ENCODE peak calls at places on chromosomes 5 and 9, in seven cellular contexts. F, B, I, G, T, V and E are unnamed samples.

GRCh38 chr5:97909541-97909940 is 726.5 kb upstream of the RIOK2 start:
- DNase-seq in V (no peak), F (no peak), G (no peak), I (no peak), B (no peak), T (no peak), E (no peak)

GRCh38 chr9:137607141-137607857 is 1.8 kb downstream of the ARRDC1 start:
- DNase-seq in T (peak), G (no peak), I (no peak), B (no peak), F (no peak), V (no peak), E (no peak)

GRCh38 chr9:110900917-110901316 is 137.4 kb downstream of the LPAR1 start:
- DNase-seq in B (no peak), V (no peak), I (no peak), G (no peak), T (no peak), F (no peak), E (no peak)

GRCh38 chr5:79471556-79471955 is 42.4 kb downstream of the HOMER1 start:
- DNase-seq in T (no peak), V (no peak), F (no peak), I (no peak), G (no peak), B (no peak), E (no peak)

GRCh38 chr5:54676466-54676865 is 158.9 kb downstream of the SNX18 start:
- DNase-seq in F (no peak), G (no peak), B (no peak), I (no peak), T (no peak), V (no peak), E (no peak)

GRCh38 chr5:86979801-86980510 is 287.7 kb upstream of the RASA1 start:
- DNase-seq in V (no peak), G (no peak), T (peak), I (no peak), F (no peak), B (no peak), E (no peak)

GRCh38 chr5:87403409-87403808 is 9.3 kb downstream of the CCNH start:
- DNase-seq in T (no peak), G (no peak), I (no peak), F (no peak), V (no peak), B (no peak), E (no peak)

GRCh38 chr9:128706671-128707381 is 4.5 kb downstream of the PKN3 start:
- DNase-seq in I (no peak), B (no peak), G (no peak), T (no peak), V (no peak), F (no peak), E (peak)

GRCh38 chr9:79154806-79155205 is 417.0 kb upstream of the TLE4 start:
- DNase-seq in B (no peak), G (no peak), I (no peak), F (no peak), V (no peak), T (peak), E (no peak)
- TF ChIP-seq CTCF in B (no peak), G (no peak), I (no peak), F (no peak), V (no peak), T (no peak), E (no peak)

DNA sequence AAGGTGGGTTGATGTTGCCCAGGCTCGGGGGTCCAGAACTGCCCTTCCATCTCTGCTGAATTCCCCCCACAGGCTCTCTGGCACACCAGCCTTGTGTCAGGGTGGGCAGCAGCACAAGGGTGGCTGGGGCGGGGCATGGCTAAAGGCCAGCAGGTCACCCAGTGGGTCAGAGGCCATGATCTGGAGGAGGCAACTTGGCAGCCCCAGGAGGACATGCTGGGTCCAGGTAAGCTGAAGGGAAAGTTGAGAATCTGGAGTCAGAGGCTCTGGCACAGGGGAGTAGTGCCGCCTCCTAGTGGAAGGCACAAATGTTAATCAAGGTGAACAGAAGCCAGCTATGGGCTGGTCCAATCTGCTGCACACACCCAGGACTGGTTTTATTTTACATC is 6.2 kb downstream of the TMEM8B start:
- DNase-seq in F (no peak), G (no peak), I (no peak), V (no peak), T (no peak), B (peak), E (peak)
- TF ChIP-seq CTCF in F (peak), G (no peak), I (no peak), V (no peak), T (peak), B (no peak), E (peak)

GRCh38 chr5:176542596-176543427 is 5.6 kb upstream of the RNF44 start:
- DNase-seq in V (no peak), G (peak), T (peak), B (no peak), I (no peak), F (no peak), E (no peak)
- TF ChIP-seq CTCF in V (no peak), G (no peak), T (no peak), B (peak), I (no peak), F (peak), E (peak)

DNA sequence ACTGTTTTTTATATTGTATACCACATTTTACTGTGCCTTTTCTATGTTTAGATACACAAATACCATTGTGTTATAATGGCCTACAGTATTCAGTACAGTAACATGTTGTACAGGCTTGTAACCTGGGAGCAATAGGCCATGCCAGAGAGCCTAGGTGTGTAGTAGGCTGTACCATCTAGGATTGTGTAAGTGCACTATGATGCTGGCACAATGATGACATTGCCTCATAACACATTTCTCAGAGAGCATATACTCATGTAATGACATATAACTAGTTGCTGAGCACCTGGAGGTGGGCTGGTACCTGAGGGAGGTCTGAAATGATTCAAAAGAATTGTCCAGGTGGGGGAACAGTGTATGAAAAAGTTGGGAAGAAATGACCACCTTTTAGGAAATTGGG is 13.9 kb downstream of the TTC39B start:
- DNase-seq in T (no peak), I (no peak), B (no peak), V (no peak), G (no peak), F (no peak), E (no peak)
- TF ChIP-seq CTCF in T (no peak), I (no peak), B (no peak), V (no peak), G (no peak), F (no peak), E (no peak)

DNA sequence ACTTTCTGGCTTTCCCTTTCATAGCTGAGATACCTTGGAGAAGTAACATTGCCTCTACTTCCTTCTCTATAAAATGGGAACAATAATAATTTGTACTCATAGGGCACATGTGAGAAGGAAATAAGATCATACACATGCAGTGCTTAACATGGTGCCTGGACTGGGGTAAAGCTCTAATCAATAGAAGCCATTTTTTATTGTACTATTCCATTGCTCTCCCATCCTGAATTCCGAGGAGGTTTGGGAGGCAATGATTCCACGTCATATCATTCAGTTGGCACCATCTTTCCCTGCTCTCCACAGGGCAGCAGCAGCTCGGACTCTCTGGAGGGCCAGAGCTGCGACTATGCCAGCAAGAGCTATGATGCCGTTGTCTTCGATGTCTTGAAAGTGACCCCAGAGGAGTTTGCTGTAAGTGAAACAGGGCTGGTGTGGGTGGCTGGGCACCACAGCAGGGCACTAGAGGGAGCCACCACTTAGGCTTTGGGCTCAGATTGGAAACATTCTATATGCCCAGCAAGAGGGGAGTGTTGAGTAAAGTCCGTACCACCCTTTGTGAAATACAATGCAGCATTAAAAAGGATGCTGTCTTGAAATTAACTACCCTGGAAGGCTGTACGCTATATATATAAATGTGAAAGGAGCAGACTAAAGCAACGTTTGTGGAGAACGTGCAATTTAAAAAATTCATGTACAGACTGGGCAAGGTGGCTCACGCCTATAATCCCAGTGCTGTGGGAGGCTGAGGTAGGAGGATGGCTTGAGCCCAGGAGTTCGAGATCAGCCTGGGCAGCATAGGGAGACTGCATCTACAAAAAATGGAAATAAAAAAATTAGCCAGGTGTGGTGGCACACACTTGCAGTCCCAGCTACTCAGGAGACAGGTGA is 51.2 kb downstream of the RALGPS1 start:
- DNase-seq in T (peak), I (peak), F (peak), G (peak), V (peak), B (no peak), E (no peak)
- TF ChIP-seq CTCF in T (peak), I (peak), F (peak), G (peak), V (peak), B (peak), E (peak)